ENCODE peak calls at places on chromosomes 11 and 22, in eight cellular contexts. N is NCI-H1930, Z is aorta, H is left ventricle myocardium superior, J is epithelial cell of proximal tubule, F is anterior cingulate cortex, B is lower leg skin, G is thoracic aorta. L is an unnamed sample.

GRCh38 chr11:6350070-6350469 is 29.8 kb upstream of the CAVIN3 start:
- DNase-seq in N (no peak), Z (no peak), H (no peak), J (no peak), F (no peak), B (no peak), G (no peak), L (no peak)

GRCh38 chr22:44638966-44639739 is 62.9 kb upstream of the PRR5 start:
- DNase-seq in N (no peak), Z (peak), H (no peak), J (no peak), F (peak), B (no peak), G (no peak), L (no peak)

GRCh38 chr22:42270512-42271190 is at the start of gene TCF20:
- DNase-seq in N (peak), Z (peak), H (peak), J (no peak), F (peak), B (peak), G (no peak), L (peak)

GRCh38 chr11:393219-394033 is 583 bp upstream of the PKP3 start:
- DNase-seq in N (no peak), Z (no peak), H (peak), J (no peak), F (no peak), B (no peak), G (no peak), L (no peak)

GRCh38 chr11:61844909-61845565 is 16.9 kb downstream of the FADS2 start:
- DNase-seq in N (no peak), Z (no peak), H (no peak), J (no peak), F (no peak), B (no peak), G (no peak), L (no peak)

GRCh38 chr11:8168485-8169257 is at the start of gene RIC3:
- DNase-seq in N (peak), Z (peak), H (peak), J (no peak), F (peak), B (peak), G (no peak), L (no peak)

GRCh38 chr11:107931206-107931605 is 3.0 kb downstream of the RAB39A start:
- DNase-seq in N (no peak), Z (no peak), H (no peak), J (no peak), F (no peak), B (no peak), G (no peak), L (no peak)

GRCh38 chr22:29879738-29880137 is 3.2 kb upstream of the MTMR3 start:
- DNase-seq in N (no peak), Z (no peak), H (no peak), J (no peak), F (no peak), B (no peak), G (no peak), L (no peak)

GRCh38 chr22:47929646-47930185 is 1167.3 kb downstream of the TBC1D22A start:
- DNase-seq in N (no peak), Z (no peak), H (no peak), J (no peak), F (no peak), B (peak), G (no peak), L (no peak)

GRCh38 chr11:2779499-2779980 is 79.7 kb upstream of the KCNQ1OT1 start:
- DNase-seq in N (no peak), Z (no peak), H (no peak), J (no peak), F (no peak), B (no peak), G (no peak), L (peak)

GRCh38 chr11:107018274-107018901 is at the start of gene GUCY1A2:
- DNase-seq in N (peak), Z (peak), H (peak), J (no peak), F (peak), B (no peak), G (no peak), L (no peak)

GRCh38 chr22:45083659-45084305 is 74.0 kb upstream of the PHF21B start:
- DNase-seq in N (no peak), Z (no peak), H (no peak), J (peak), F (no peak), B (no peak), G (no peak), L (no peak)

GRCh38 chr11:34134765-34135164 is 29.3 kb downstream of the NAT10 start:
- DNase-seq in N (no peak), Z (no peak), H (no peak), J (no peak), F (no peak), B (no peak), G (no peak), L (no peak)

GRCh38 chr11:8098361-8098760 is 17.4 kb downstream of the TUB start:
- DNase-seq in N (no peak), Z (no peak), H (no peak), J (no peak), F (no peak), B (no peak), G (no peak), L (no peak)

GRCh38 chr11:116980136-116980793 is 118.0 kb downstream of the SIK3 start:
- DNase-seq in N (no peak), Z (no peak), H (no peak), J (no peak), F (no peak), B (no peak), G (no peak), L (no peak)